ENCODE peak calls at places on chromosomes 3 and 15, in eight cellular contexts. V, L, G, O, Z, X, J and R are unnamed samples.

GRCh38 chr3:133115178-133115577 is 77.0 kb downstream of the TMEM108 start:
- DNase-seq in V (no peak), L (no peak), G (no peak), O (no peak), Z (no peak), X (no peak), J (peak; percentile 11), R (no peak)

GRCh38 chr3:12809435-12809834 is 13.0 kb downstream of the CAND2 start:
- DNase-seq in V (no peak), L (no peak), G (no peak), O (no peak), Z (no peak), X (no peak), J (no peak), R (no peak)

GRCh38 chr3:37909067-37909911 is 47.6 kb downstream of the CTDSPL start:
- DNase-seq in V (no peak), L (no peak), G (peak; percentile 18), O (no peak), Z (no peak), X (no peak), J (peak; percentile 21), R (no peak)

GRCh38 chr15:84981711-84982300 is at the start of gene PDE8A:
- DNase-seq in V (peak; percentile 15), L (peak; percentile 33), G (peak; percentile 54), O (peak; percentile 61), Z (peak; percentile 15), X (peak; percentile 55), J (no peak), R (peak; percentile 73)

GRCh38 chr3:33791477-33792166 is 6.8 kb upstream of the PDCD6IP start:
- DNase-seq in V (peak; percentile 91), L (peak; percentile 24), G (no peak), O (no peak), Z (no peak), X (peak; percentile 45), J (peak; percentile 43), R (peak; percentile 39)

GRCh38 chr15:33138000-33138399 is 56.5 kb downstream of the FMN1 start:
- DNase-seq in V (no peak), L (no peak), G (no peak), O (no peak), Z (no peak), X (no peak), J (no peak), R (no peak)

GRCh38 chr3:67433109-67433508 is 221.3 kb downstream of the SUCLG2 start:
- DNase-seq in V (no peak), L (no peak), G (no peak), O (no peak), Z (no peak), X (no peak), J (no peak), R (no peak)

GRCh38 chr3:36496734-36497133 is 116.4 kb downstream of the STAC start:
- DNase-seq in V (peak; percentile 32), L (no peak), G (peak; percentile 95), O (no peak), Z (no peak), X (no peak), J (no peak), R (peak; percentile 75)

GRCh38 chr3:57787867-57788623 is 31.9 kb downstream of the SLMAP start:
- DNase-seq in V (no peak), L (no peak), G (no peak), O (no peak), Z (no peak), X (no peak), J (peak; percentile 34), R (no peak)

GRCh38 chr3:131036986-131037385 is 10.3 kb downstream of the NEK11 start:
- DNase-seq in V (no peak), L (no peak), G (peak; percentile 68), O (no peak), Z (no peak), X (no peak), J (peak; percentile 38), R (no peak)

GRCh38 chr3:64621726-64622400 is 65.9 kb downstream of the ADAMTS9 start:
- DNase-seq in V (no peak), L (no peak), G (peak; percentile 45), O (no peak), Z (no peak), X (no peak), J (no peak), R (peak; percentile 17)

GRCh38 chr15:70892002-70892911 is at the start of the genes LRRC49 and THAP10:
- DNase-seq in V (peak; percentile 35), L (peak; percentile 81), G (peak; percentile 96), O (peak; percentile 76), Z (peak; percentile 89), X (peak; percentile 72), J (peak; percentile 97), R (peak; percentile 98)

GRCh38 chr15:70892912-70893560 is 410 bp downstream of the LRRC49 start:
- DNase-seq in V (no peak), L (no peak), G (peak; percentile 76), O (no peak), Z (no peak), X (no peak), J (peak; percentile 66), R (peak; percentile 66)
- TF ChIP-seq CTCF in V (no peak), L (no peak), G (peak; percentile 72), O (peak; percentile 9), Z (peak; percentile 38), X (no peak), J (peak; percentile 79), R (peak; percentile 68)

GRCh38 chr15:41019174-41019573 is 65.9 kb downstream of the CHAC1 start:
- DNase-seq in V (no peak), L (no peak), G (no peak), O (no peak), Z (no peak), X (no peak), J (no peak), R (no peak)

GRCh38 chr15:41017051-41017735 is 63.9 kb downstream of the CHAC1 start:
- DNase-seq in V (no peak), L (no peak), G (peak; percentile 12), O (no peak), Z (no peak), X (no peak), J (no peak), R (no peak)

GRCh38 chr15:41020829-41021228 is 67.6 kb downstream of the CHAC1 start:
- DNase-seq in V (no peak), L (no peak), G (no peak), O (no peak), Z (no peak), X (no peak), J (no peak), R (no peak)

GRCh38 chr15:41020311-41020710 is 67.0 kb downstream of the CHAC1 start:
- DNase-seq in V (no peak), L (no peak), G (no peak), O (no peak), Z (no peak), X (no peak), J (no peak), R (no peak)

DNA sequence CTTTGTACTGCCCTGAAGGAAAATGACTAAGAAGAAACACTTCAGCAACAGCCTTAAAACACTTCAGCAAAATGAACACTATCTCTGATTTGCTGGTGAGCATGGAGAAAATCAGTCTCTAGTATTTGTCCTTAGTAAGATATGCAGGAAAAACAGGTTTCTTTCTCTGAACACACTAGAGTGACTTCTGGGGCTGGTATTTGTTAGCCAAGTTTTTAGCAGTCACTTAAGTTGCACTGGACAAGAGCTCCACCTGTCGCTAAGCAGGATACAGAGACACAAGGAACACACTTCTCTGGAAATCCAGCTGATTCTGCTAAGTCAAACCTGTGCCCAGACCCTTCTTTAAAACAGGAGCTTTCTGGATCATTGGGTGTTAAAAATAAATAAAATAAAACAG is 65.3 kb downstream of the CHAC1 start:
- DNase-seq in V (no peak), L (no peak), G (peak; percentile 22), O (no peak), Z (no peak), X (no peak), J (no peak), R (peak; percentile 25)
- TF ChIP-seq CTCF in V (no peak), L (no peak), G (peak; percentile 19), O (no peak), Z (no peak), X (no peak), J (peak; percentile 17), R (peak; percentile 27)

GRCh38 chr3:128011140-128011539 is 41.1 kb upstream of the SEC61A1 start:
- DNase-seq in V (no peak), L (no peak), G (peak; percentile 21), O (peak; percentile 69), Z (no peak), X (peak; percentile 41), J (peak; percentile 22), R (no peak)
- TF ChIP-seq CTCF in V (no peak), L (no peak), G (peak; percentile 40), O (no peak), Z (no peak), X (no peak), J (peak; percentile 77), R (no peak)

DNA sequence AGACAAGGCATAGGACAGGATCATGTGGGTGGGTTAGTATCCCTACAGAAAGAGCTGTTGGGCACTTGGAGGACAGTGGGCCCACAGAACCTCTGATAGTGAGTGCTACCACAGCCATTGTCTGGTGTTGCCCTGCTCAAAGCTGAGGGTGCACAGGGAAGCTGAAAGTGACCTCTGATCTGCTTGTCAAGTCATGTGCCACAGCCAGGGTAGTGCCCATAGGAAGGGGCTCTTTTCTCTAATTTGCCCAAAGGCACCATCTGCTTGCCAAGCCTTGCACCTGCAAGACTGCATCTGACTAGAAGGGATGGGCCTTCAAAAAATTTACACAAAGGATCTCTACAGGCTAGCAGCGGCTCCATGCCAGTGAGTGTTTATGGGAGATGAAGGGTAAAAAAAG is 87.4 kb upstream of the GSK3B start:
- DNase-seq in V (no peak), L (no peak), G (no peak), O (no peak), Z (no peak), X (peak; percentile 4), J (no peak), R (no peak)
- TF ChIP-seq CTCF in V (no peak), L (no peak), G (no peak), O (no peak), Z (no peak), X (no peak), J (no peak), R (no peak)

GRCh38 chr15:26864664-26865191 is 2.1 kb upstream of the GABRA5 start:
- DNase-seq in V (no peak), L (no peak), G (peak; percentile 58), O (peak; percentile 55), Z (no peak), X (peak; percentile 11), J (peak; percentile 30), R (peak; percentile 43)
- TF ChIP-seq CTCF in V (no peak), L (no peak), G (peak; percentile 74), O (no peak), Z (no peak), X (peak; percentile 32), J (peak; percentile 74), R (peak; percentile 64)

DNA sequence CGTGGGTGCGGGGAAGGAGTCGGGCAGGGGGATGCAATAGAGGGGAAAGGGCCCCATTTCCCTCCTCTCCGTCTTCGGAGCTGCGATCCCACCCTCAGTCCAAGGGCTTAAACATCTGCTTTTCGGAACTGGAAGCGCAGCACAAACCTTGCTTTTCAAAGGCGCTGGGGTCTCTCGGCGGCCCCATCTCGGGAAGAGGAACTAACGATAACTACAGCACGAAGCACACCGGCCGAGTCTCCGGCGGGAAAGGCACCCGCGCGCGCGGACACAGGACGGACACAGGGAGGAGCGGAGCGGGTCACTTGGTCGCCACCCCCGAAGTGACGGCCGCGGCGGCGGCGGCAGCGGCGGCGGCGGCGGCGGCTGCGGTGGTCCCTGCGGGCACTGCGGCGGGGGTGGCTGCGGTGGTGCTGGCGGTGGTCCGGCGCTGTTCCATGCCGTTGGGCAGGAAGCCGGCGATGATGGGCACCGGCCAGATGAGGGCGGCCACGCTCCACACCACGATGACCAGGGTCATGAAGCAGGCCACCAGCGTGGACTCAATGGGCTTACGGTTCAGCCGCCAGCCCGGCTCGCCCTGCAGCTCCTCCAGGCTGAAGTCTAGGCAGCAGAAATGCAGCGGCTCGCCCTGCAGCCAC is 1.1 kb downstream of the TMEM158 start:
- DNase-seq in V (peak; percentile 38), L (peak; percentile 46), G (peak; percentile 73), O (peak; percentile 61), Z (peak; percentile 40), X (peak; percentile 51), J (peak; percentile 53), R (peak; percentile 89)
- TF ChIP-seq CTCF in V (no peak), L (no peak), G (peak; percentile 60), O (no peak), Z (no peak), X (no peak), J (peak; percentile 65), R (peak; percentile 29)